ENCODE peak calls at places on chromosome 10, in seven cellular contexts. N is AG04450; T is nephron progenitor cell; I is GM12865; H is neural crest cell; R is heart left ventricle; Q is activated CD4-positive, alpha-beta T cell treated with anti-CD3 and anti-CD28 coated beads, Interleukin-2, amount 10 ng/mL, durations not matched to agents 7 days and 5 days. Y is an unnamed sample.

GRCh38 chr10:14093735-14094484 is 236.8 kb downstream of the FRMD4A start:
- DNase-seq in T (peak; percentile 18), R (no peak), H (peak; percentile 17), I (peak; percentile 13), Q (no peak), N (peak; percentile 24), Y (no peak)

GRCh38 chr10:89414146-89414878 is at the start of gene IFIT5:
- DNase-seq in I (peak; percentile 91), R (peak; percentile 87), H (peak; percentile 77), T (peak; percentile 83), N (no peak), Q (peak; percentile 79), Y (peak; percentile 83)

GRCh38 chr10:29586509-29586908 is 48.3 kb downstream of the SVIL start:
- DNase-seq in Q (no peak), T (no peak), I (no peak), H (no peak), N (no peak), R (no peak), Y (no peak)

GRCh38 chr10:43696909-43697499 is 48.3 kb upstream of the ZNF32 start:
- DNase-seq in R (no peak), T (no peak), I (no peak), N (no peak), Q (no peak), H (no peak), Y (no peak)

GRCh38 chr10:26365681-26366327 is 72.3 kb upstream of the APBB1IP start:
- DNase-seq in R (no peak), N (no peak), H (no peak), I (no peak), T (no peak), Q (no peak), Y (no peak)

GRCh38 chr10:70115948-70116682 is 16.5 kb downstream of the AIFM2 start:
- DNase-seq in T (peak; percentile 65), N (no peak), Q (peak; percentile 64), I (peak; percentile 59), H (peak; percentile 51), R (no peak), Y (peak; percentile 67)

GRCh38 chr10:89861584-89862287 is 160.3 kb downstream of the KIF20B start:
- DNase-seq in R (no peak), N (no peak), I (peak; percentile 27), T (no peak), Q (no peak), H (no peak), Y (no peak)

GRCh38 chr10:124211921-124212320 is 118.5 kb upstream of the CHST15 start:
- DNase-seq in Q (no peak), R (no peak), I (no peak), N (no peak), T (no peak), H (no peak), Y (no peak)

GRCh38 chr10:103470755-103471653 is 8.0 kb downstream of the CALHM3 start:
- DNase-seq in I (peak; percentile 98), Q (peak; percentile 88), R (no peak), N (no peak), T (no peak), H (no peak), Y (peak; percentile 55)

GRCh38 chr10:30058111-30058510 is 1.3 kb downstream of the JCAD start:
- DNase-seq in Q (no peak), I (no peak), H (no peak), T (peak; percentile 16), N (no peak), R (no peak), Y (no peak)

GRCh38 chr10:100146875-100147665 is 38.8 kb downstream of the ERLIN1 start:
- DNase-seq in T (no peak), R (no peak), N (no peak), I (no peak), H (no peak), Q (no peak), Y (no peak)

GRCh38 chr10:31353574-31353973 is 34.6 kb downstream of the ZEB1 start:
- DNase-seq in Q (peak; percentile 13), I (peak; percentile 86), R (no peak), H (no peak), N (no peak), T (no peak), Y (no peak)

GRCh38 chr10:84356951-84357350 is 28.6 kb downstream of the CCSER2 start:
- DNase-seq in R (no peak), N (no peak), Q (no peak), T (no peak), I (no peak), H (no peak), Y (no peak)

GRCh38 chr10:69460576-69461242 is 9.4 kb downstream of the TSPAN15 start:
- DNase-seq in T (no peak), I (no peak), N (no peak), R (no peak), H (no peak), Q (no peak), Y (no peak)

GRCh38 chr10:13117842-13118783 is 18.1 kb downstream of the OPTN start:
- DNase-seq in N (no peak), R (no peak), Q (no peak), T (no peak), I (peak; percentile 19), H (no peak), Y (no peak)

GRCh38 chr10:132942740-132943554 is 577 bp upstream of the CFAP46 start:
- DNase-seq in I (no peak), Q (no peak), N (no peak), R (peak; percentile 59), T (no peak), H (no peak), Y (peak; percentile 19)

GRCh38 chr10:114821915-114822770 is 563 bp downstream of the FHIP2A start:
- DNase-seq in R (peak; percentile 72), H (peak; percentile 18), I (peak; percentile 66), T (peak; percentile 49), Q (peak; percentile 32), N (no peak), Y (peak; percentile 58)

GRCh38 chr10:26881600-26882331 is 21.0 kb upstream of the ABI1 start:
- DNase-seq in Q (peak; percentile 41), H (no peak), N (peak; percentile 36), I (peak; percentile 78), T (peak; percentile 17), R (no peak), Y (no peak)

GRCh38 chr10:50937230-50937907 is 51.9 kb upstream of the A1CF start:
- DNase-seq in Q (no peak), N (peak; percentile 15), R (no peak), H (no peak), T (no peak), I (no peak), Y (no peak)

GRCh38 chr10:71244638-71245419 is 32.5 kb downstream of the UNC5B start:
- DNase-seq in R (peak; percentile 81), N (peak; percentile 84), H (no peak), Q (no peak), I (peak; percentile 15), T (peak; percentile 41), Y (peak; percentile 60)

Y was measured in psoas muscle.